ENCODE peak calls at places on chromosomes 12 and 14, in seven cellular contexts. S is T-helper 22 cell, F is transverse colon, U is HTR-8/SVneo, M is nucleus accumbens, O is T-helper 1 cell, G is NCI-H2171. B is an unnamed sample.

GRCh38 chr12:116166306-116166705 is 111.2 kb downstream of the MED13L start:
- DNase-seq in S (no peak), F (no peak), U (no peak), M (no peak), O (no peak), G (no peak), B (no peak)

GRCh38 chr12:120581998-120582397 is 796 bp upstream of the POP5 start:
- DNase-seq in S (no peak), F (no peak), U (no peak), M (no peak), O (no peak), G (no peak), B (no peak)

GRCh38 chr14:70622111-70622712 is 19.5 kb upstream of the TTC9 start:
- DNase-seq in S (no peak), F (peak; percentile 52), U (peak; percentile 87), M (no peak), O (peak; percentile 14), G (peak; percentile 17), B (peak; percentile 35)

GRCh38 chr12:106284294-106285105 is 18.0 kb upstream of the TCP11L2 start:
- DNase-seq in S (no peak), F (no peak), U (no peak), M (no peak), O (no peak), G (peak; percentile 65), B (no peak)

GRCh38 chr12:3276226-3276625 is 199.0 kb downstream of the TSPAN9 start:
- DNase-seq in S (no peak), F (no peak), U (no peak), M (no peak), O (no peak), G (no peak), B (no peak)

GRCh38 chr12:124780752-124781685 is 82.6 kb downstream of the SCARB1 start:
- DNase-seq in S (no peak), F (no peak), U (no peak), M (no peak), O (no peak), G (no peak), B (no peak)

GRCh38 chr12:81759215-81759991 is at the start of gene PPFIA2:
- DNase-seq in S (no peak), F (no peak), U (no peak), M (peak; percentile 42), O (no peak), G (peak; percentile 52), B (no peak)

GRCh38 chr12:26195250-26195640 is at the start of gene SSPN:
- DNase-seq in S (no peak), F (peak; percentile 64), U (peak; percentile 41), M (peak; percentile 51), O (no peak), G (peak; percentile 75), B (no peak)

GRCh38 chr12:113802966-113803828 is 162.9 kb downstream of the RBM19 start:
- DNase-seq in S (no peak), F (no peak), U (no peak), M (no peak), O (no peak), G (no peak), B (no peak)

GRCh38 chr12:127280393-127281275 is 986.3 kb upstream of the TMEM132C start:
- DNase-seq in S (peak; percentile 13), F (peak; percentile 70), U (no peak), M (no peak), O (peak; percentile 19), G (no peak), B (peak; percentile 35)

GRCh38 chr12:27274706-27275105 is 30.6 kb downstream of the STK38L start:
- DNase-seq in S (no peak), F (no peak), U (no peak), M (no peak), O (no peak), G (no peak), B (no peak)

GRCh38 chr12:553216-554000 is 93.7 kb downstream of the B4GALNT3 start:
- DNase-seq in S (no peak), F (no peak), U (no peak), M (no peak), O (no peak), G (no peak), B (peak; percentile 60)

GRCh38 chr14:63088865-63089264 is 43.6 kb upstream of the KCNH5 start:
- DNase-seq in S (no peak), F (no peak), U (no peak), M (no peak), O (no peak), G (peak; percentile 79), B (no peak)

GRCh38 chr12:27732281-27732680 is 21.6 kb downstream of the MRPS35 start:
- DNase-seq in S (no peak), F (no peak), U (peak; percentile 18), M (no peak), O (no peak), G (peak; percentile 75), B (no peak)

GRCh38 chr14:65035049-65035448 is 48.4 kb downstream of the FNTB start:
- DNase-seq in S (no peak), F (no peak), U (no peak), M (no peak), O (no peak), G (no peak), B (no peak)

GRCh38 chr14:96084796-96085195 is 45.6 kb downstream of the C14orf132 start:
- DNase-seq in S (no peak), F (no peak), U (no peak), M (no peak), O (no peak), G (no peak), B (no peak)

GRCh38 chr12:18859400-18859799 is 121.5 kb downstream of the CAPZA3 start:
- DNase-seq in S (no peak), F (no peak), U (no peak), M (no peak), O (no peak), G (no peak), B (no peak)

GRCh38 chr12:77232045-77232444 is 166.7 kb upstream of the E2F7 start:
- DNase-seq in S (no peak), F (no peak), U (no peak), M (no peak), O (no peak), G (no peak), B (no peak)

GRCh38 chr12:109389146-109389545 is 41.4 kb downstream of the MYO1H start:
- DNase-seq in S (no peak), F (no peak), U (no peak), M (no peak), O (no peak), G (peak; percentile 75), B (no peak)

GRCh38 chr12:62684586-62685295 is 218.1 kb downstream of the MON2 start:
- DNase-seq in S (no peak), F (peak; percentile 27), U (no peak), M (no peak), O (no peak), G (no peak), B (no peak)

GRCh38 chr14:33880330-33880729 is 70.5 kb downstream of the EGLN3 start:
- DNase-seq in S (no peak), F (no peak), U (no peak), M (no peak), O (no peak), G (no peak), B (no peak)

GRCh38 chr14:24110485-24110884 is 4.1 kb upstream of the DCAF11 start:
- DNase-seq in S (no peak), F (no peak), U (no peak), M (no peak), O (no peak), G (no peak), B (no peak)

GRCh38 chr12:111557271-111558106 is 41.6 kb downstream of the ATXN2 start:
- DNase-seq in S (no peak), F (no peak), U (peak; percentile 47), M (no peak), O (no peak), G (no peak), B (no peak)